ENCODE peak calls at places on chromosome 9, in ten cellular contexts. Z is breast epithelium, C is A549, Q is body of pancreas, H is suprapubic skin, Y is esophagus squamous epithelium, O is tibial nerve, D is IMR-90, V is vagina, W is heart left ventricle. X is an unnamed sample.

GRCh38 chr9:12817702-12818101 is 42.9 kb downstream of the LURAP1L start:
- DNase-seq in H (no peak), O (peak; percentile 12), Y (no peak), C (peak; percentile 95), Z (no peak), W (no peak), Q (peak; percentile 83), D (peak; percentile 55), V (no peak), X (no peak)

GRCh38 chr9:124008307-124008854 is 3.2 kb upstream of the LHX2 start:
- DNase-seq in V (no peak), C (no peak), D (no peak), O (no peak), H (no peak), Q (no peak), W (no peak), Z (no peak), Y (no peak), X (no peak)

GRCh38 chr9:14037331-14037730 is 276.6 kb downstream of the NFIB start:
- DNase-seq in D (no peak), W (no peak), O (no peak), C (no peak), V (no peak), Y (no peak), Z (no peak), H (no peak), Q (no peak), X (no peak)

GRCh38 chr9:34437006-34437925 is 21.1 kb downstream of the FAM219A start:
- DNase-seq in O (peak; percentile 26), V (no peak), D (peak; percentile 79), C (peak; percentile 87), W (peak; percentile 42), Q (peak; percentile 69), Z (no peak), Y (no peak), H (no peak), X (peak; percentile 51)

GRCh38 chr9:68719847-68720246 is 14.8 kb downstream of the PIP5K1B start:
- DNase-seq in D (no peak), Q (no peak), W (no peak), V (no peak), H (no peak), Y (no peak), C (no peak), Z (no peak), O (no peak), X (no peak)

GRCh38 chr9:8070779-8071444 is 271.3 kb upstream of the DMAC1 start:
- DNase-seq in H (no peak), Z (no peak), O (no peak), Q (no peak), C (no peak), Y (no peak), V (no peak), W (no peak), D (no peak), X (no peak)

GRCh38 chr9:98940278-98940677 is 3.4 kb upstream of the COL15A1 start:
- DNase-seq in D (no peak), Y (no peak), C (no peak), H (no peak), Q (no peak), W (peak; percentile 54), V (no peak), Z (no peak), O (no peak), X (no peak)

GRCh38 chr9:970310-971002 is 6.0 kb upstream of the DMRT3 start:
- DNase-seq in V (no peak), H (no peak), D (no peak), Y (no peak), W (no peak), C (no peak), Q (no peak), Z (no peak), O (no peak), X (no peak)

GRCh38 chr9:110687497-110687896 is 18.9 kb downstream of the MUSK start:
- DNase-seq in V (no peak), Q (no peak), Y (no peak), C (peak; percentile 10), W (no peak), D (no peak), O (no peak), H (no peak), Z (no peak), X (no peak)

GRCh38 chr9:126499911-126500599 is 113.7 kb upstream of the LMX1B start:
- DNase-seq in Y (no peak), W (no peak), Q (no peak), H (no peak), V (no peak), O (no peak), C (peak; percentile 24), D (no peak), Z (no peak), X (no peak)

GRCh38 chr9:111916234-111916645 is 19.6 kb downstream of the UGCG start:
- DNase-seq in C (no peak), Q (no peak), O (no peak), W (no peak), H (no peak), Z (no peak), D (no peak), Y (no peak), V (no peak), X (no peak)

GRCh38 chr9:135220601-135221575 is 133.4 kb downstream of the OLFM1 start:
- DNase-seq in Z (no peak), C (no peak), Y (no peak), V (no peak), W (peak; percentile 9), D (no peak), Q (peak; percentile 10), O (no peak), H (peak; percentile 55), X (no peak)

GRCh38 chr9:121738969-121739368 is 87.5 kb downstream of the DAB2IP start:
- DNase-seq in D (peak; percentile 61), Q (peak; percentile 58), Z (no peak), V (no peak), C (no peak), O (no peak), Y (no peak), W (no peak), H (no peak), X (peak; percentile 72)

GRCh38 chr9:79089054-79089560 is 482.7 kb upstream of the TLE4 start:
- DNase-seq in V (no peak), D (no peak), Y (no peak), H (no peak), C (no peak), W (no peak), Q (no peak), Z (no peak), O (no peak), X (no peak)

DNA sequence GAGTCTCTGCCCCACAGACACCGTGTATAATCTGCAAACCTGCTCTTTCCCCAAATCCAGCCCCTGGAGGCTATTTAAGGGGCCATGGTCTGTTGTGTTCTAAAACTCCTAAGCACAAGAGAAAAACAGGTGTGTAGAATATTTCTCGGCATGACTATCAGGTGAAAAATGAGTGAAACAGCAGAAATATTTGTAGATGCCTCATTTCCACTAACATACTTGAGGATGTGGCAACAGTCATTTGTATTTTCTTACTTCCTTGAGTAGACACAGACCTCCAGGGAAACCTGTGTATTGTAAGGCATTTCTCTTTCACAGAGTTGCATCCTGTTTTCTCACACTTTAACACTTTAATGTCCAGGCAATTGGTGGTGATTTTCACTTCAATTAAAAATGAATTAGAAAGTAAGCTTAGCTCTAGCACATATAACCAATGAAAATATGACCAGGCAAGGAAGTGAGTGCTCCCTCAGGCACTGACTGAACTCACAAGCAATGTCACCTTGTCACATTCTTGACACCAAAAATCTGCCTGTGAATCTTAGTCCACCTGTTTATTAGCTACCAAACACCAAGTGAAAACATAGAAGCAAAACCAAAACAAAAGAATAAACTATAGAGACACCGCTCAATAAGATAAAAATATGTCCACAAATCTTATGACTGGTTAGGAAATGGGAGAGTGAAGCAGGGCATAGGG is 64.4 kb downstream of the DIRAS2 start:
- DNase-seq in W (no peak), H (no peak), C (no peak), O (no peak), D (no peak), Q (no peak), Z (no peak), Y (no peak), V (no peak), X (no peak)
- H3K27ac ChIP-seq in W (no peak overlapping the region), H (no peak overlapping the region), C (no peak overlapping the region), O (no peak overlapping the region), D (no peak overlapping the region), Q (no peak overlapping the region), Z (no peak overlapping the region), Y (no peak overlapping the region), V (no peak overlapping the region), X (no peak overlapping the region)

DNA sequence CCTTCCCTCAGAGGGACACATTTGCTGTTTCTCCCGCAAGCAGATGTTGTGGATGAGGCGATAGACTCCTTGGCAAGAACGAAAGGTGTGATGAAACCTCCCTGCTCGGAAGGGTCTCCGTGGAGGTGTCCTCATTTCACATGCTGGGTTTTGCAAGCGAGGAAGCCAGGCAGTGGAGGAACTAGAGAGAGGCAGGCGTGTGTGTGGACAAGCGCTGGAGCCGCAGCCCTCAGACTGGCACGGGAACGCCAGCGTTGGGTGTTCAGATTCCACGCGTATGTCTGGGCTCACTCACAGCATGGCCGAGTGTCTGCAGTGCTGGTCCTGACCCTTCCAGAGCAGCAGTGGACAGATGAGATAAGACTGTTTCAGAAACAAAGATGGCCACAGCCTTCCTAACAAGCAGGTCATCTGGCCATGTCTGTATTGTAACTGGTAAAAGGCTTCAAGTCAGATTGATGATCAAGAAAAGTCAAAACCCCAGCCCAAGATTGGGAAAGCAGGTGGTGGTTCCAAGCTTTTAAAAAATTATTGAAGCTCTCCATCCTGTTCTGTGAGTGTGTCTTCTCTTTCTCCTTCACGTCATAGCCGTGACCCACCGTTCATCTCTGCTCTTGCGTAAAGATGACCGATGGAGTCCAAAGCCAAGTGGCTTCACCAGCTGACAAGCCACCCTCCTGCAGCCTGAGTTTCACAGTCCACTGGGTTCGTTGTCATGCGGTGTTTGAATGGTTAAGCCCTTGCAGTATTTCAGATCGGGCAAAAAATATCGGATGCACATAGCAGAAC is 34.9 kb upstream of the NCS1 start:
- DNase-seq in O (no peak), W (no peak), V (no peak), Z (no peak), C (no peak), D (no peak), Y (no peak), Q (no peak), H (no peak), X (peak; percentile 30)
- H3K4me1 ChIP-seq in O (peaks cover 23% of the 10 kb centered on the region), W (peaks cover 12% of the 10 kb centered on the region), V (peaks cover 25% of the 10 kb centered on the region), Z (no peaks in the 10 kb centered on the region), C (peaks cover 14% of the 10 kb centered on the region), D (peaks cover 17% of the 10 kb centered on the region), Y (peaks cover 20% of the 10 kb centered on the region), Q (no peaks in the 10 kb centered on the region), H (peaks cover 23% of the 10 kb centered on the region), X (no peaks in the 10 kb centered on the region)

GRCh38 chr9:108779506-108779905 is 76.3 kb downstream of the ACTL7B start:
- DNase-seq in Z (no peak), Q (no peak), H (no peak), V (no peak), C (no peak), W (no peak), O (no peak), Y (no peak), D (no peak), X (no peak)
- TF ChIP-seq POLR2A in Z (no peak), Q (no peak), H (no peak), V (no peak), C (no peak), W (no peak), O (no peak), Y (no peak), D (no peak), X (no peak)

DNA sequence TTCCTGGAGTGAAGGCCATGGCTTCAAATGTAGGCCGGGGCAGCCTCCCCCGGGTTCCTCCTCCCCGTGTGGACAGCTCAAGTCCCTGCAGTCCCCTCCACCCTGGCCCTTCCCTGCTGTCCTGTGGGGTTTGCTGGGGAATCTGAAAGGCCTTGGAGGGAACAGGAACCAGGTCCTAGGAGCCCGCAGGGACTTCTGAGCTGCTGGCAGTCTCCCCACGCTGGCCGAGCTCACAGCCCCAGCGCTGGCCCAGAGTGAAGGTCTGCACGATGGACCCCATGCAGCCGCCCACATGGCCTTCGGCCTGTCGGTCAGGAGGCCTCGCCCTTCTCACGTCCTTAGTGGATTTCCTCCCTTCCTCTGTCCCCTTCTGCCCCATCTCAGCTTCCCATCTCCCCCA is 25.7 kb upstream of the NOTCH1 start:
- DNase-seq in V (no peak), H (no peak), Z (no peak), C (no peak), O (no peak), Q (no peak), D (no peak), W (peak; percentile 36), Y (no peak), X (no peak)
- H3K27ac ChIP-seq in V (no peak overlapping the region), H (no peak overlapping the region), Z (peak overlapping the region; percentile 34), C (peak overlapping the region; percentile 75), O (peak overlapping the region; percentile 79), Q (peak overlapping the region; percentile 51), D (peak overlapping the region; percentile 5), W (peak overlapping the region; percentile 8), Y (no peak overlapping the region), X (peak overlapping the region; percentile 54)